ENCODE peak calls at places on chromosomes 1 and 21, in seven cellular contexts. H, R, S, I, V, A and K are unnamed samples.

GRCh38 chr1:33182452-33182851 is 609 bp upstream of the TRIM62 start:
- DNase-seq in H (peak), R (peak), S (peak), I (no peak), V (no peak), A (no peak), K (no peak)

GRCh38 chr1:53642607-53643006 is 96.4 kb downstream of the GLIS1 start:
- DNase-seq in H (no peak), R (no peak), S (no peak), I (no peak), V (peak), A (no peak), K (no peak)

GRCh38 chr1:118960026-118960561 is 28.0 kb downstream of the TBX15 start:
- DNase-seq in H (peak), R (no peak), S (no peak), I (no peak), V (no peak), A (no peak), K (no peak)

GRCh38 chr1:24955161-24955560 is 25.1 kb upstream of the RUNX3 start:
- DNase-seq in H (no peak), R (peak), S (peak), I (peak), V (peak), A (peak), K (peak)

GRCh38 chr1:23979387-23980005 is 631 bp downstream of the SRSF10 start:
- DNase-seq in H (no peak), R (no peak), S (no peak), I (no peak), V (peak), A (no peak), K (no peak)

GRCh38 chr1:222950892-222951291 is 136.1 kb downstream of the DISP1 start:
- DNase-seq in H (no peak), R (no peak), S (no peak), I (no peak), V (no peak), A (no peak), K (no peak)

GRCh38 chr1:231053493-231054162 is 13.6 kb upstream of the FAM89A start:
- DNase-seq in H (peak), R (peak), S (peak), I (peak), V (no peak), A (no peak), K (no peak)

GRCh38 chr1:160261526-160261877 is 847 bp downstream of the DCAF8 start:
- DNase-seq in H (peak), R (peak), S (peak), I (no peak), V (no peak), A (peak), K (peak)

GRCh38 chr1:44632511-44633072 is 41.7 kb downstream of the TMEM53 start:
- DNase-seq in H (no peak), R (peak), S (no peak), I (no peak), V (no peak), A (no peak), K (no peak)

GRCh38 chr1:239896569-239896968 is 195.1 kb upstream of the FMN2 start:
- DNase-seq in H (no peak), R (no peak), S (no peak), I (no peak), V (no peak), A (no peak), K (no peak)

GRCh38 chr1:200139661-200140250 is 112.2 kb downstream of the NR5A2 start:
- DNase-seq in H (peak), R (peak), S (peak), I (peak), V (no peak), A (no peak), K (peak)

GRCh38 chr1:154493276-154493675 is 8.7 kb upstream of the TDRD10 start:
- DNase-seq in H (no peak), R (no peak), S (no peak), I (no peak), V (no peak), A (no peak), K (no peak)

GRCh38 chr1:81432089-81432488 is 368.6 kb upstream of the ADGRL2 start:
- DNase-seq in H (no peak), R (no peak), S (no peak), I (no peak), V (no peak), A (no peak), K (no peak)

GRCh38 chr1:234970731-234971476 is 157.7 kb downstream of the TOMM20 start:
- DNase-seq in H (peak), R (peak), S (peak), I (peak), V (peak), A (no peak), K (no peak)

GRCh38 chr1:202713110-202713509 is 2.9 kb upstream of the SYT2 start:
- DNase-seq in H (peak), R (no peak), S (no peak), I (no peak), V (no peak), A (no peak), K (no peak)

GRCh38 chr1:115138271-115138670 is 49.0 kb upstream of the TSPAN2 start:
- DNase-seq in H (no peak), R (no peak), S (no peak), I (no peak), V (no peak), A (no peak), K (no peak)

GRCh38 chr1:115137191-115137590 is 47.9 kb upstream of the TSPAN2 start:
- DNase-seq in H (no peak), R (no peak), S (no peak), I (no peak), V (no peak), A (no peak), K (no peak)

GRCh38 chr1:115136106-115136505 is 46.8 kb upstream of the TSPAN2 start:
- DNase-seq in H (no peak), R (no peak), S (no peak), I (no peak), V (no peak), A (no peak), K (no peak)

GRCh38 chr1:115135681-115136080 is 46.4 kb upstream of the TSPAN2 start:
- DNase-seq in H (peak), R (peak), S (peak), I (no peak), V (no peak), A (no peak), K (no peak)

GRCh38 chr1:115136706-115137105 is 47.4 kb upstream of the TSPAN2 start:
- DNase-seq in H (no peak), R (no peak), S (no peak), I (no peak), V (no peak), A (no peak), K (no peak)
- H3K4me3 ChIP-seq in H (no peak), R (no peak), S (no peak), I (no peak), V (no peak), A (no peak), K (no peak)

DNA sequence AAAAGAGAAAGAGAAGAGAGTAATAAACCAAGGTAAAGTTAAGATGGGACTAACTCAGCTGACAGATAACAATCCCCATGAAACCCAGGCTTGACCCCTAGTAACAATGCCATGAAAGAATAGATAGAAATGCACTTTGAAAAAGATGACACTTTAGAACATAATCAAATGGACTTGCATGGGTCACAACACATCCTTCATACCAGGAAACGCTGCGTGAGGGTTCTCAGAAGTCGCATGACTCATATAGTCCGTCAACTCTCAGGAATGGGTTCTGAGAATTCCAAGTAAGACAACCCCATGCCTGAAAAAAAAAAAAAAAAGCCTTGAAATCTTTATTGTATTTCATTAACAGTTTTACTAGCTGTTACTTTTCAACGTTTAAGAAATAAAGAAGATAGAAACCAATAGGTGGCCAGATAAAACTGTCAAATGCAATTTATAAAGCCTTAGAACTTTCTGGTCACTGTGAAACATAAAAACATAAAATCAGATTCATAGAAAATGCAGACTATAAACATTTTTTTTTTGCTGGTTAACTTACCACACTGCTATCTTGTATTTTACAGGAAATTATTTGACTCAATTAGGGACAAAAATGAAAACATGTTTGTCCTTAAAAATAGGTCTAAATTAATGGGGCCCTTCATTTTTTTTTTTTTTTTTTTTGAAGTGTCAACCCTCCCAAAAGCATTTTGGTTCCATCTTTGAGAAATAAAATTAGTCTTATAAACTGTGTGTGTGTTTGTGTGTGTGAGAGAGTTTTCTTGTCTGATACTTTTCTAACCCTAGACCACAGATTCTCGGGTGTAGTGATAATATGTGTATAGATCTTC is 202.1 kb downstream of the NCAM2 start:
- DNase-seq in H (peak), R (peak), S (peak), I (peak), V (peak), A (no peak), K (no peak)
- H3K4me3 ChIP-seq in H (peak), R (no peak), S (no peak), I (no peak), V (no peak), A (no peak), K (no peak)

DNA sequence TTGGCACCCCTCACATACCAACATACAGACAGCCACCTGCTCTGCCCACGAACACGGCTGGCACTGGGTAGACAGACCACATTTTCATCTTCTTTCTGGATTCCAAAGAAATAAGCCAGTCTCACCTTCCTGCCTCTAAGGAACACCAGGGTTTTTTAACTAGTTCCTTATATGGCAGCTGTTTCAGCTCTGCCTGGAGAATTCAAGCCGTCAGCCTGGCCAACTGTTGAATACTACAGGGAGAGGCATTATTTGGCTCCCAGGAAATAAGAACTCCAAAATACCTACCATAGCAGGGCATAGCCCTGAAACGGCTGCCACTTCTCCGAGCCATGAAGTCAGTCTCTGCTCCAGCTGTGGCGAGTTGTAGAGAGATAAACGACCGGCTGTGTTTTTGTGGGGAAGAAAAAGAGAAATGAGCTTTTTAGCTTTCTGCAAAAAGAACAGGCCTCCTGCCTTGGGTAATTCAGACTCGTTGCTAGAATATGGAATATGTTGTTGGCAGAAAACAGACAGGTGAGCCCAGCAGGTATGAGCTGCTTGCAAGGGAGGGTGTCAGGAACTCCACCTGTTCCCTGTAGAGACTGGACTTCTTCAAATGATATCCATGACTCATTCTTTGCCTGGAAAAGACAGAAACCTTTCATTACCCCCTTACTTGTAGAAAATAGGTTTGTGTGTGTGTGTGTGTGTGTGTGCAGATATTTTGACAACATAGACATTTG is 51.8 kb downstream of the MT1HL1 start:
- DNase-seq in H (no peak), R (no peak), S (no peak), I (no peak), V (no peak), A (no peak), K (no peak)
- H3K4me3 ChIP-seq in H (no peak), R (no peak), S (no peak), I (no peak), V (no peak), A (no peak), K (no peak)

GRCh38 chr1:150111670-150112069 is 38.0 kb upstream of the PLEKHO1 start:
- DNase-seq in H (no peak), R (no peak), S (no peak), I (no peak), V (no peak), A (no peak), K (no peak)

GRCh38 chr1:150115121-150115520 is 34.6 kb upstream of the PLEKHO1 start:
- DNase-seq in H (no peak), R (no peak), S (no peak), I (no peak), V (no peak), A (no peak), K (no peak)

GRCh38 chr1:150106331-150106730 is 38.8 kb downstream of the VPS45 start:
- DNase-seq in H (peak), R (peak), S (no peak), I (no peak), V (no peak), A (no peak), K (peak)

GRCh38 chr1:150110066-150110465 is 39.6 kb upstream of the PLEKHO1 start:
- DNase-seq in H (no peak), R (no peak), S (no peak), I (no peak), V (no peak), A (no peak), K (peak)

DNA sequence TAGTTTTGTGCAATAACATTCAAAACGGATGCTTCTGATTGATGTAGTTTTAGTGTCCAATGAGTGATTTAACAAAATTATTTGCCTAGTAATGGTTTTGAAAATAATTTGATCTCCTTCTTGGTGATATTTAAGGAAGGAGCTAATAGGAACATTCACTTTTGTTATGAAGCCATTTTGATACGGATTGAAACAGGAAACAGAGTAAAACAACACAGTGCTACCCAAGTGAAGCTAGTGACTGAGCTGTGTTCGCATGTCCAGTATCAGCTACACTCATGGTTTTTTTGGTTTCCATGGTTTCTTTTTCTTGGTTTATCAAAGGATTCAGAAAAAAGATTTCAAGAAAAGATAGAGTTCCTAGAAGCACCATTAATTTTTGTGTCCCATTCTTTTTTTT is 40.1 kb upstream of the PLEKHO1 start:
- DNase-seq in H (no peak), R (no peak), S (no peak), I (no peak), V (no peak), A (no peak), K (peak)
- H3K4me3 ChIP-seq in H (no peak), R (no peak), S (no peak), I (no peak), V (no peak), A (peak), K (no peak)

DNA sequence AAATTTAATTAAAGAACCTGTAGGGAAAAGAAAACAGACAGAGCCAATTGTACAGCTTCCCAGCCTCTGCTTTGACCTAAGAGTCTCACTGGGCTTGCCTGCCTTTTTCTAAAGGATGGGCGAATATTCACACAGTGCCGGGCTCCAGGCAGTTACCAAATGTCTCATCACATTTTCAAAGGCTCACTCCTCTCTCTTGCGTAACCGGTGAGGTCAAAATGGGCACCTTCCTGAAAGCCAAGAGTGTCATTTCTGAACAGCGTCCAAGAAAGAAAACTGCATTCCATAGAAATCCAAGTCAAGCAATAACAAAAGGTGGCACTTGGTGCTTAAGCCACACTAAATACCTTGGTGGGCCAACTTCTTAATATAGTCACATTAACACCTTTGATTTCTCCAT is 714 bp upstream of the PALMD start:
- DNase-seq in H (peak), R (peak), S (peak), I (peak), V (no peak), A (no peak), K (no peak)
- H3K4me3 ChIP-seq in H (no peak), R (no peak), S (no peak), I (no peak), V (no peak), A (no peak), K (no peak)

DNA sequence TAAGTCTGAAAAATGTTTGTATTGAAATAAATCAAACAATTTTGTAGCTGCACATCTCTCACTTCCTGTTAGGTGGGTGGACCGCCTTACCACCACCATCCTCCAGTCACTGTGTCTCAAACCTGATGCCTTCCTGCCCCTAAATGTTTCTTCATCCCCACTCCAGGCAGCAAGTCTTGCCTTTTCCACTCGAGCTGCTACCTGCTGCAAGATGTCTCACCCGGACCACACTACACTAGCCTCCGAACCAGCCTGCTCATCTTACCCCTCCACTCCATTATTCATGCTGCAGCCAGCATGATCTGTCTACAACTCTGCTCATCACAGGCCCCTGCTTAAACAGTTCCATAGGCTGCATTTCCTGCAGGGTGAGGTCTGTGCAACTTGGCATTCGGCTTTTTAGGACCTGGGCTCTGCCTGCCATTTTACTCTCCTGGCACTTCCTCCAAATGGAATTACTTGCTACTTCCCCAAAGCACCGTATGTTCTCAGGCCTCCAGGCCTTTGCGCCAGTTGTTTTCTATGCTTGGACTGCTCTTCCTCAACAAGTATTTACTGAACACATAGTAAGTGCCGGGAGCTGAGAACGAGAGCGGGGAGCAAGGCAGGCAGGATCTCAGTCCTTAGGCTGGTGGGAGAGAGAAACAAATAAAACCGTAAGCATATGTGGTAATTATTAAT is 5.2 kb upstream of the SF3A3 start:
- DNase-seq in H (peak), R (no peak), S (no peak), I (no peak), V (peak), A (no peak), K (no peak)
- H3K4me3 ChIP-seq in H (peak), R (no peak), S (peak), I (no peak), V (no peak), A (no peak), K (no peak)

GRCh38 chr1:158013840-158014520 is 20.5 kb downstream of the KIRREL1 start:
- DNase-seq in H (peak), R (peak), S (no peak), I (no peak), V (no peak), A (no peak), K (peak)

GRCh38 chr1:158007949-158008386 is 14.5 kb downstream of the KIRREL1 start:
- DNase-seq in H (peak), R (no peak), S (no peak), I (no peak), V (no peak), A (no peak), K (no peak)

GRCh38 chr1:158014702-158015320 is 21.4 kb downstream of the KIRREL1 start:
- DNase-seq in H (no peak), R (no peak), S (no peak), I (no peak), V (no peak), A (no peak), K (no peak)

GRCh38 chr1:158008630-158009029 is 15.2 kb downstream of the KIRREL1 start:
- DNase-seq in H (peak), R (no peak), S (peak), I (no peak), V (no peak), A (no peak), K (no peak)

GRCh38 chr1:158011714-158012113 is 18.3 kb downstream of the KIRREL1 start:
- DNase-seq in H (peak), R (peak), S (peak), I (no peak), V (no peak), A (no peak), K (no peak)
- H3K4me3 ChIP-seq in H (peak), R (no peak), S (no peak), I (no peak), V (no peak), A (no peak), K (no peak)

GRCh38 chr1:243346016-243346415 is 90.2 kb downstream of the SDCCAG8 start:
- DNase-seq in H (no peak), R (no peak), S (no peak), I (no peak), V (no peak), A (no peak), K (no peak)
- H3K4me3 ChIP-seq in H (no peak), R (no peak), S (no peak), I (no peak), V (no peak), A (no peak), K (no peak)

GRCh38 chr1:27569088-27569459 is 34.9 kb downstream of the AHDC1 start:
- DNase-seq in H (peak), R (no peak), S (peak), I (no peak), V (no peak), A (no peak), K (no peak)
- H3K4me3 ChIP-seq in H (no peak), R (no peak), S (peak), I (peak), V (no peak), A (peak), K (no peak)

GRCh38 chr1:167911413-167911812 is 2.5 kb downstream of the ADCY10 start:
- DNase-seq in H (no peak), R (no peak), S (no peak), I (no peak), V (no peak), A (no peak), K (no peak)
- H3K4me3 ChIP-seq in H (no peak), R (no peak), S (no peak), I (no peak), V (no peak), A (no peak), K (no peak)